ENCODE peak calls at places on chromosomes 12 and 14, in five cellular contexts. One of them, this sample, is unnamed. For H3K79me2, the result is how much of the 10 kb centered on the place peaks cover.

GRCh38 chr12:54591001-54591591 is 2.6 kb upstream of the PPP1R1A start:
- DNase-seq in MM.1S: peak
- DNase-seq in PC-9: no peak
- DNase-seq in neural progenitor cell: no peak
- DNase-seq in mammary epithelial cell: no peak
- DNase-seq in this sample: no peak

GRCh38 chr12:118409834-118410233 is 33.5 kb downstream of the SUDS3 start:
- DNase-seq in neural progenitor cell: no peak
- DNase-seq in MM.1S: no peak
- DNase-seq in PC-9: no peak
- DNase-seq in mammary epithelial cell: no peak
- DNase-seq in this sample: no peak

GRCh38 chr12:109292342-109292711 is 16.8 kb downstream of the FOXN4 start:
- DNase-seq in mammary epithelial cell: no peak
- DNase-seq in MM.1S: no peak
- DNase-seq in neural progenitor cell: no peak
- DNase-seq in PC-9: no peak
- DNase-seq in this sample: no peak

GRCh38 chr14:56490379-56490778 is 89.2 kb upstream of the TMEM260 start:
- DNase-seq in neural progenitor cell: peak
- DNase-seq in PC-9: no peak
- DNase-seq in MM.1S: peak
- DNase-seq in mammary epithelial cell: peak
- DNase-seq in this sample: peak

GRCh38 chr12:24705741-24706358 is 243.1 kb downstream of the BCAT1 start:
- DNase-seq in mammary epithelial cell: no peak
- DNase-seq in PC-9: no peak
- DNase-seq in MM.1S: peak
- DNase-seq in neural progenitor cell: no peak
- DNase-seq in this sample: peak

GRCh38 chr12:54040148-54040494 is 7.3 kb downstream of the HOXC5 start:
- DNase-seq in PC-9: no peak
- DNase-seq in neural progenitor cell: no peak
- DNase-seq in mammary epithelial cell: no peak
- DNase-seq in MM.1S: no peak
- DNase-seq in this sample: no peak

GRCh38 chr14:28613526-28613925 is 153.1 kb upstream of the FOXG1 start:
- DNase-seq in mammary epithelial cell: no peak
- DNase-seq in neural progenitor cell: no peak
- DNase-seq in MM.1S: no peak
- DNase-seq in PC-9: no peak
- DNase-seq in this sample: no peak

GRCh38 chr14:31291210-31291609 is 83.6 kb upstream of the HECTD1 start:
- DNase-seq in PC-9: peak
- DNase-seq in mammary epithelial cell: no peak
- DNase-seq in MM.1S: no peak
- DNase-seq in neural progenitor cell: no peak
- DNase-seq in this sample: peak

GRCh38 chr12:54654926-54655325 is 6.8 kb upstream of the DCD start:
- DNase-seq in neural progenitor cell: peak
- DNase-seq in mammary epithelial cell: no peak
- DNase-seq in PC-9: no peak
- DNase-seq in MM.1S: no peak
- DNase-seq in this sample: no peak

GRCh38 chr14:20675669-20676068 is 8.7 kb upstream of the RNASE4 start:
- DNase-seq in PC-9: no peak
- DNase-seq in mammary epithelial cell: no peak
- DNase-seq in MM.1S: no peak
- DNase-seq in neural progenitor cell: no peak
- DNase-seq in this sample: no peak

GRCh38 chr12:3417937-3418336 is 73.1 kb upstream of the PRMT8 start:
- DNase-seq in mammary epithelial cell: no peak
- DNase-seq in neural progenitor cell: no peak
- DNase-seq in MM.1S: no peak
- DNase-seq in PC-9: no peak
- DNase-seq in this sample: no peak

GRCh38 chr12:112303004-112303403 is 79.2 kb downstream of the HECTD4 start:
- DNase-seq in PC-9: peak
- DNase-seq in MM.1S: peak
- DNase-seq in mammary epithelial cell: peak
- DNase-seq in neural progenitor cell: no peak
- DNase-seq in this sample: peak

GRCh38 chr12:120925740-120926563 is 21.8 kb upstream of the SPPL3 start:
- DNase-seq in PC-9: peak
- DNase-seq in MM.1S: no peak
- DNase-seq in neural progenitor cell: no peak
- DNase-seq in mammary epithelial cell: peak
- DNase-seq in this sample: no peak

GRCh38 chr12:78938341-78939084 is 73.9 kb downstream of the SYT1 start:
- DNase-seq in MM.1S: no peak
- DNase-seq in mammary epithelial cell: no peak
- DNase-seq in PC-9: no peak
- DNase-seq in neural progenitor cell: no peak
- DNase-seq in this sample: no peak

DNA sequence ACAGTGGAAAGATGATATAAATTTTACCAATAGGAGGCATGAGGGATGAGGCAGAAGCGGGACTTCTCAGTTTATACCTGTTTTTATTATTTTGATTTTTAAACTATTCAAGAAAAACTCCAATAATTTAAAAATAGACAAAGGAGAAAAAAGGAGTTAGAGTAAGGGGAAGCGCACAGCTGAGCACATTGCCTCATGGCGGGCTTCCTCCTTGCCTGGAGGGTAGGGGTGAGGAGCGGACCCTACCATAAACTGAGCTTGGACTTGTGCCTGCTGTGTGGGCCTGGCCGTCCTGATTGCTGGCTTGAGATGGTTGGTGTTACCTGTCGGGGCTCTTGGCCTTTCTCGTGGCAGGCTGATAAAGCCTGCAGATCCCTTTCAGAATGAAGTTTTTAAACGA is 15.1 kb upstream of the HIP1R start:
- DNase-seq in PC-9: no peak
- DNase-seq in MM.1S: no peak
- DNase-seq in neural progenitor cell: no peak
- DNase-seq in mammary epithelial cell: no peak
- DNase-seq in this sample: no peak
- H3K4me2 ChIP-seq in PC-9: no peak
- H3K4me2 ChIP-seq in MM.1S: no peak
- H3K4me2 ChIP-seq in neural progenitor cell: no peak
- H3K4me2 ChIP-seq in mammary epithelial cell: no peak
- H3K4me2 ChIP-seq in this sample: no peak

DNA sequence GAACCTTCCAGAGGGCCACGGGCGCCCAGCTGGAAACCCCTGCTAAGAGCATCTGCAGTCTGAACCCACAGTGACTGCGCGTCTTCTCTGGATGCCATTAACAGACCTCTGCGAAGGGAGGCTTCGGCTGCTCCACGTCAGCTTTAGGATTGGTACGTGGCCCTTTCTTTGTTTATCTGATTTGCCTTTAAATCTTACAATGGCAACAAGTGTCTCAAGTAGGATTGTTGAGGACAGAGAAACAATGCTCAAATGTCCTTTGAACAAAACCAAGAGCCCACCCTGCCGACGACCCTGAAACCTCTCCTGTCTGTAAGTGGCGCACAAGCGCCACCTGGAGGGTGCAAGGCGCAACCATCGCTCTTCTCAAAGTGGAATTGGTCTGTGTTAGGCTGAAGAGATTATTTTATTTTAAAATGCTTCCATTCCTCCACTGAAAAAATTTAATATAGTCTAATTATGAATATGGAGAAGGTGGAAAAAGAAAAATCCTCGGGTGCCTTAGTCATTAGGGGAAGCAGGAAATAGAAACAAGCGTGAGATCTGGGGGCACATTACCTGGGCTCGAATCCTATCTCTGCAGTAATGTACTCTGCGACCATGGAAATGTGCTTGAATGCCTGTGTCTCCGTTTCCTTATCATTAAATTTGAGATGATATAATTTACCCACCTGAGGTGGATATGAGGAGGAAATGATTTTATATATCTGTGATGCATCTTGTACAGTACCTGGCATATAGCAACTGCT is 82.6 kb upstream of the PTPRB start:
- DNase-seq in PC-9: no peak
- DNase-seq in neural progenitor cell: peak
- DNase-seq in mammary epithelial cell: peak
- DNase-seq in MM.1S: peak
- DNase-seq in this sample: peak
- H2AFZ ChIP-seq in PC-9: no peak
- H2AFZ ChIP-seq in neural progenitor cell: peak
- H2AFZ ChIP-seq in mammary epithelial cell: peak
- H2AFZ ChIP-seq in MM.1S: peak
- H2AFZ ChIP-seq in this sample: peak

GRCh38 chr14:68722186-68722585 is 70.7 kb downstream of the ZFP36L1 start:
- DNase-seq in MM.1S: no peak
- DNase-seq in PC-9: no peak
- DNase-seq in neural progenitor cell: no peak
- DNase-seq in mammary epithelial cell: no peak
- DNase-seq in this sample: no peak
- H3K79me2 ChIP-seq in MM.1S: under half
- H3K79me2 ChIP-seq in PC-9: under half
- H3K79me2 ChIP-seq in neural progenitor cell: under half
- H3K79me2 ChIP-seq in mammary epithelial cell: under half
- H3K79me2 ChIP-seq in this sample: under half

GRCh38 chr12:122276242-122276641 is 9.9 kb upstream of the VPS33A start:
- DNase-seq in mammary epithelial cell: no peak
- DNase-seq in neural progenitor cell: no peak
- DNase-seq in MM.1S: no peak
- DNase-seq in PC-9: no peak
- DNase-seq in this sample: no peak
- H3K4me2 ChIP-seq in mammary epithelial cell: no peak
- H3K4me2 ChIP-seq in neural progenitor cell: no peak
- H3K4me2 ChIP-seq in MM.1S: no peak
- H3K4me2 ChIP-seq in PC-9: no peak
- H3K4me2 ChIP-seq in this sample: no peak

DNA sequence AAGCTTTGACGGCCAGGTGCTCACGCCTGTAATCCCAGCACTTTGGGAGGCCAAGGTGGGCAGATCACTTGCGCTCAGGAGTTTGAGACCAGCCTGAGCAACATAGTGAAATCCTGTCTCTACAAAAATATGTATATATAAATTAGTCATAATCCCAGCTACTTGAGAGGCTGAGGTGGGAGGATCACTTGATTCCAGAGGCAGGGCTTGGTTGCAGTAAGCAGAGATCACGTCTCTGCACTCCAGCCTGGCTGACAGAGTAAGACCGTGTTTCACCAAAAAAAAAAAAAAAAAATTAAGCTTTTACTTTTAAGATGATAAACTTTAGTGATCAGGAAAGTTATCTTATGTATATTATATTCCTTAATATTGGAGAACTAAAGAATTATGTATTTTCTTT is 18.0 kb upstream of the SNAPC1 start:
- DNase-seq in PC-9: no peak
- DNase-seq in MM.1S: no peak
- DNase-seq in mammary epithelial cell: no peak
- DNase-seq in neural progenitor cell: no peak
- DNase-seq in this sample: no peak
- H2AFZ ChIP-seq in PC-9: no peak
- H2AFZ ChIP-seq in MM.1S: no peak
- H2AFZ ChIP-seq in mammary epithelial cell: no peak
- H2AFZ ChIP-seq in neural progenitor cell: no peak
- H2AFZ ChIP-seq in this sample: no peak

DNA sequence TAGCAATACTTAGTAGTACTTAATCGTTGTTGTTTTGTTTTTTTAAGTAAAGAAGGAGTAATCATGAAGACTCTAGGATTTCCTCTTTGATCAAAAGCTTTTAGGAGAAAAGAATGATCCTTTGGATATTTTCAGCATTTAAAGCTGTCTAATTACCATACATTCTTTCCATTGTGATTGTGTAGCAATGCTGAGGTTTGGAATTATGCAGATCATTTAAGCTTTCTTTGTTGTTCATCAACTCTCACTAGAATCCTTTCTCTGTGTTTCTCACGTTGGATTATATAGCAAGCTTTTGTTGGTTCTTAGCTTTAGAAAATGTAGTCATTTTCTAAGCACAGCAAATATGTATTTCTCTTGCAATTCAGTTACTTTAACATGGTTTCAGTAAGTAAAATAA is 25.8 kb downstream of the CCDC91 start:
- DNase-seq in PC-9: no peak
- DNase-seq in mammary epithelial cell: no peak
- DNase-seq in MM.1S: no peak
- DNase-seq in neural progenitor cell: peak
- DNase-seq in this sample: peak
- H3K79me2 ChIP-seq in PC-9: under half
- H3K79me2 ChIP-seq in mammary epithelial cell: under half
- H3K79me2 ChIP-seq in MM.1S: under half
- H3K79me2 ChIP-seq in neural progenitor cell: under half
- H3K79me2 ChIP-seq in this sample: under half

DNA sequence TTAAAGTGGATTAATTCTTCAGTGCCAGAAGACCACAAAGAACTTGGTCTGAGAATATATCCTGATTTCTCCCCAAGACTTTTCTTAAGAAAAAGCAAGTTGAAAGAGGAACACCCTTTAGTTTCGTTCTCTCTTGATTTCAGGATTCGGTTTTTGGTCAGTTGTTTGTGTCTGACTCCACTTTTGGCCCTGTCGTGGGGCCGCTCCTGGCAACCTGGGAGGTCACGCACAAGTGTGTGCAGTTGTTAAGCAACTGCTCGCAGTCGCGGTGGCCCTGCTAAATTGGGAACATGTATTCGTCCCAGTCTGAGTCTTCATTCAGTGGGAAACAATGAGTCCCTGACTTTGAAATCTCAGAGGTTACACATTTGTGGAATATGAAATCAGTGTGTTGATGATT is 68.7 kb downstream of the RGS6 start:
- DNase-seq in neural progenitor cell: no peak
- DNase-seq in MM.1S: no peak
- DNase-seq in PC-9: no peak
- DNase-seq in mammary epithelial cell: no peak
- DNase-seq in this sample: no peak
- H3K4me2 ChIP-seq in neural progenitor cell: no peak
- H3K4me2 ChIP-seq in MM.1S: no peak
- H3K4me2 ChIP-seq in PC-9: no peak
- H3K4me2 ChIP-seq in mammary epithelial cell: no peak
- H3K4me2 ChIP-seq in this sample: no peak

DNA sequence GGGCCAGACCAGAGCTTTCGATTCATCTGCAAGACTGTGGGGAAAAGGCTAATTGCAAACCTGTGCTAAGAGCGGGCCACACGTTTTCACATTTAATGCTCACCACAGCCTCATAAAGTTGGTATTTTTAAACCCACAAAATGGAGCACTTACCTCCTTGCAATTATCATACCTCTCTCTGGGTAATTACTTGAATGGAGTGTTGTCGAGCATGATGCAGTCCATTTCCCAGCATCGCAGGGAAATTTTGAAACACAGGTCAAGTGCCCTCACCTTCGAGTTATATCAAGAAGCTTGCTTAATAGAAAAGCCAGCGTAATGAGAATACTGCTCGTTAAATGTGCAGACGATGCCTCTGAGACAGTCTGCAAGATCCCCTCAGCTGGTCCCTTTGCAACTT is 8.9 kb upstream of the IFI27L2 start:
- DNase-seq in MM.1S: no peak
- DNase-seq in neural progenitor cell: no peak
- DNase-seq in mammary epithelial cell: no peak
- DNase-seq in PC-9: no peak
- DNase-seq in this sample: no peak
- H2AFZ ChIP-seq in MM.1S: no peak
- H2AFZ ChIP-seq in neural progenitor cell: peak
- H2AFZ ChIP-seq in mammary epithelial cell: no peak
- H2AFZ ChIP-seq in PC-9: no peak
- H2AFZ ChIP-seq in this sample: no peak

GRCh38 chr14:50559990-50560928 is at the start of gene ATL1:
- DNase-seq in MM.1S: no peak
- DNase-seq in PC-9: no peak
- DNase-seq in neural progenitor cell: peak
- DNase-seq in mammary epithelial cell: peak
- DNase-seq in this sample: peak
- H3K79me2 ChIP-seq in MM.1S: under half
- H3K79me2 ChIP-seq in PC-9: under half
- H3K79me2 ChIP-seq in neural progenitor cell: under half
- H3K79me2 ChIP-seq in mammary epithelial cell: under half
- H3K79me2 ChIP-seq in this sample: under half

This sample was measured in fibroblast of lung.